ENCODE peak calls at places on chromosomes 1 and 21, in seven cellular contexts. A, J, C, Y, N, K and I are unnamed samples.
A peak's percentile ranks its signal among the peaks of the same experiment; 100 is the strongest.

GRCh38 chr1:177772621-177773020 is 197.2 kb downstream of the SEC16B start:
- DNase-seq in A (no peak), J (no peak), C (no peak), Y (no peak), N (no peak), K (no peak), I (peak; percentile 22)

GRCh38 chr1:228883535-228883934 is 148.3 kb downstream of the RHOU start:
- DNase-seq in A (no peak), J (no peak), C (no peak), Y (no peak), N (no peak), K (no peak), I (no peak)

GRCh38 chr1:32753532-32754281 is 51.1 kb upstream of the SYNC start:
- DNase-seq in A (peak; percentile 91), J (peak; percentile 59), C (no peak), Y (no peak), N (no peak), K (no peak), I (peak; percentile 48)

GRCh38 chr1:65149391-65149729 is 1.4 kb downstream of the AK4 start:
- DNase-seq in A (no peak), J (no peak), C (no peak), Y (no peak), N (no peak), K (no peak), I (no peak)

GRCh38 chr21:15908187-15908586 is 178.4 kb downstream of the USP25 start:
- DNase-seq in A (peak; percentile 11), J (no peak), C (no peak), Y (no peak), N (no peak), K (no peak), I (peak; percentile 41)

GRCh38 chr1:44827197-44828002 is 15.7 kb downstream of the PTCH2 start:
- DNase-seq in A (no peak), J (no peak), C (no peak), Y (peak; percentile 84), N (no peak), K (no peak), I (no peak)

GRCh38 chr1:218813247-218813646 is 360.4 kb upstream of the LYPLAL1 start:
- DNase-seq in A (no peak), J (no peak), C (no peak), Y (no peak), N (no peak), K (no peak), I (peak; percentile 87)

GRCh38 chr21:42614811-42615342 is 38.5 kb upstream of the PDE9A start:
- DNase-seq in A (peak; percentile 16), J (no peak), C (no peak), Y (peak; percentile 76), N (no peak), K (peak; percentile 25), I (no peak)

GRCh38 chr1:202162049-202162417 is 1.6 kb upstream of the PTPN7 start:
- DNase-seq in A (peak; percentile 85), J (no peak), C (no peak), Y (no peak), N (peak; percentile 45), K (no peak), I (no peak)

GRCh38 chr1:153548722-153549695 is at the start of gene S100A3:
- DNase-seq in A (no peak), J (no peak), C (no peak), Y (no peak), N (no peak), K (peak; percentile 91), I (peak; percentile 91)

GRCh38 chr1:7579831-7580804 is 191.0 kb upstream of the VAMP3 start:
- DNase-seq in A (no peak), J (no peak), C (no peak), Y (no peak), N (no peak), K (no peak), I (no peak)

GRCh38 chr1:150881331-150882070 is 5.1 kb upstream of the ARNT start:
- DNase-seq in A (no peak), J (no peak), C (no peak), Y (no peak), N (no peak), K (no peak), I (peak; percentile 97)

GRCh38 chr1:178530520-178530919 is 17.6 kb downstream of the TEX35 start:
- DNase-seq in A (no peak), J (no peak), C (no peak), Y (no peak), N (no peak), K (no peak), I (peak; percentile 22)

GRCh38 chr1:16212251-16212961 is at the start of gene ARHGEF19:
- DNase-seq in A (no peak), J (peak; percentile 79), C (no peak), Y (no peak), N (no peak), K (no peak), I (no peak)

GRCh38 chr21:43958364-43959158 is 53.5 kb upstream of the TRAPPC10 start:
- DNase-seq in A (no peak), J (no peak), C (no peak), Y (no peak), N (peak; percentile 51), K (no peak), I (no peak)

GRCh38 chr1:34500451-34500850 is 254.4 kb upstream of the GJB5 start:
- DNase-seq in A (peak; percentile 12), J (no peak), C (no peak), Y (no peak), N (no peak), K (no peak), I (no peak)

GRCh38 chr1:234486858-234487830 is 8.2 kb upstream of the TARBP1 start:
- DNase-seq in A (peak; percentile 64), J (no peak), C (no peak), Y (peak; percentile 77), N (no peak), K (peak; percentile 59), I (peak; percentile 84)

GRCh38 chr1:89739013-89739843 is 81.6 kb upstream of the LRRC8D start:
- DNase-seq in A (peak; percentile 59), J (no peak), C (no peak), Y (no peak), N (no peak), K (no peak), I (peak; percentile 80)

GRCh38 chr1:36717431-36717830 is 234.7 kb upstream of the CSF3R start:
- DNase-seq in A (no peak), J (no peak), C (no peak), Y (no peak), N (no peak), K (no peak), I (no peak)

GRCh38 chr1:44907909-44908308 is 64.9 kb upstream of the PTCH2 start:
- DNase-seq in A (no peak), J (no peak), C (no peak), Y (no peak), N (no peak), K (no peak), I (no peak)

GRCh38 chr1:152394151-152394550 is 19.9 kb downstream of the CRNN start:
- DNase-seq in A (no peak), J (no peak), C (no peak), Y (no peak), N (no peak), K (no peak), I (no peak)

GRCh38 chr21:44298301-44298700 is 1.6 kb upstream of the PFKL start:
- DNase-seq in A (peak; percentile 24), J (no peak), C (no peak), Y (peak; percentile 20), N (no peak), K (no peak), I (peak; percentile 7)

GRCh38 chr1:21509351-21510112 is at the start of gene ALPL:
- DNase-seq in A (no peak), J (no peak), C (no peak), Y (no peak), N (no peak), K (no peak), I (no peak)
- TF ChIP-seq CEBPB in A (no peak), J (no peak), C (no peak), Y (no peak), N (no peak), K (no peak), I (no peak)

GRCh38 chr1:184634296-184634695 is 120.4 kb downstream of the EDEM3 start:
- DNase-seq in A (no peak), J (no peak), C (no peak), Y (no peak), N (no peak), K (no peak), I (no peak)

GRCh38 chr1:184635347-184636155 is 119.1 kb downstream of the EDEM3 start:
- DNase-seq in A (no peak), J (no peak), C (no peak), Y (no peak), N (no peak), K (no peak), I (peak; percentile 22)

GRCh38 chr1:184637664-184638063 is 117.0 kb downstream of the EDEM3 start:
- DNase-seq in A (no peak), J (no peak), C (no peak), Y (no peak), N (no peak), K (no peak), I (no peak)

GRCh38 chr1:184633785-184634184 is 120.9 kb downstream of the EDEM3 start:
- DNase-seq in A (no peak), J (no peak), C (no peak), Y (peak; percentile 15), N (no peak), K (no peak), I (no peak)

GRCh38 chr1:184636156-184636448 is 118.6 kb downstream of the EDEM3 start:
- DNase-seq in A (no peak), J (no peak), C (no peak), Y (no peak), N (no peak), K (no peak), I (no peak)
- TF ChIP-seq POLR2A in A (no peak), J (no peak), C (no peak), Y (no peak), N (no peak), K (no peak), I (no peak)

DNA sequence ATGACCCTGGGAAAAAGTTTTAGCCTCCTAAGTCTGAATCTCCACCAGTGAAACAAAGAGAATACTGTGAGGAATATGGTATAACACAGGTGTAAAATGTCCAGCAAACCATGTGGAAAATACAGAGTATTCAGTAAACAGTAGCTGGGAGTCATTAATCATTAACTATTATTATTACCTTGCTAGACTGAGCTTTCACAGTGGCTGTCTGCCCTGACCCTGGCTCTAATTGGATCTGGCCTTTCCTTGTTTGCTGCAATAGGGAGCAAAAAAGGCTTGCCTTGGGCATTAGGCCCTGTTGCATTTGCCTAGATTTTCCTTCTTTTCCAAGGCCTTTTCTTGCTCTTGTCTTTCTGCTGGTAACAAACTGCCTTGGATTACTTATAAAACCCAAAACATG is 179.1 kb upstream of the BEND5 start:
- DNase-seq in A (no peak), J (no peak), C (no peak), Y (no peak), N (no peak), K (no peak), I (no peak)
- TF ChIP-seq CEBPB in A (no peak), J (no peak), C (no peak), Y (no peak), N (no peak), K (no peak), I (no peak)

GRCh38 chr1:95716097-95716496 is 482.1 kb downstream of the RWDD3 start:
- DNase-seq in A (no peak), J (no peak), C (no peak), Y (no peak), N (no peak), K (no peak), I (no peak)

DNA sequence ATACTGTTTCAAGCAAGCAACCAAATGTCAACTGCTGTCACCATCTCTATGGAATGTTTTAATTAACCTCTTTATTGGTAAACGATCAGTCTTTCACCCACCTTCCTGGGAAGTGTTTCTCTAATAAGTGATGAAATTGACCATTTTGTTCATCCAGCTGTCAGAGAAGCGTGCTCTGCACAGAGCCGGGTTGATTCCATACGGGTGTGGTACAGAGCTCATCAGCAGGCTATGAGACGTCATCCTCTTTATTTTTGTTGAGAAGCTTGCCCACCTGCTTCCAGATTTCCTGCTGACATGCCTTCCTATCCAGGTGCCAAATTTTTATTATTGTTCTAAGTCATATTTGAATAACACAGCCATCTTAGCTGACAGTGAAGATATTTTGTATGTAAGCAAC is 482.5 kb downstream of the RWDD3 start:
- DNase-seq in A (no peak), J (no peak), C (no peak), Y (no peak), N (no peak), K (no peak), I (no peak)
- TF ChIP-seq POLR2A in A (no peak), J (no peak), C (no peak), Y (no peak), N (no peak), K (no peak), I (no peak)